ENCODE peak calls at places on chromosomes 12 and 14, in nine cellular contexts. D, R, T, Z, P, L, N, Y and C are unnamed samples.

GRCh38 chr12:3988519-3989217 is 115.5 kb upstream of the PARP11 start:
- DNase-seq in D (no peak), R (no peak), T (no peak), Z (no peak), P (no peak), L (no peak), N (no peak), Y (no peak), C (no peak)

GRCh38 chr14:96285667-96286066 is 29.7 kb downstream of the BDKRB1 start:
- DNase-seq in D (no peak), R (no peak), T (peak), Z (peak), P (no peak), L (no peak), N (peak), Y (no peak), C (peak)

GRCh38 chr14:67680941-67681340 is 6.5 kb upstream of the VTI1B start:
- DNase-seq in D (no peak), R (no peak), T (no peak), Z (no peak), P (no peak), L (no peak), N (no peak), Y (no peak), C (no peak)

GRCh38 chr12:70721958-70722357 is 84.7 kb upstream of the PTPRB start:
- DNase-seq in D (no peak), R (no peak), T (no peak), Z (no peak), P (no peak), L (no peak), N (no peak), Y (no peak), C (no peak)

GRCh38 chr14:61103541-61104339 is 122.7 kb downstream of the SLC38A6 start:
- DNase-seq in D (no peak), R (no peak), T (peak), Z (peak), P (peak), L (peak), N (peak), Y (no peak), C (peak)

GRCh38 chr14:21087294-21088091 is 11.0 kb downstream of the ZNF219 start:
- DNase-seq in D (peak), R (no peak), T (no peak), Z (no peak), P (peak), L (no peak), N (no peak), Y (peak), C (no peak)

GRCh38 chr12:28104893-28105864 is 85.1 kb upstream of the CCDC91 start:
- DNase-seq in D (no peak), R (no peak), T (no peak), Z (no peak), P (no peak), L (no peak), N (no peak), Y (no peak), C (no peak)

GRCh38 chr14:100313045-100313400 is 6.8 kb upstream of the SLC25A29 start:
- DNase-seq in D (no peak), R (no peak), T (no peak), Z (no peak), P (no peak), L (no peak), N (no peak), Y (no peak), C (no peak)

GRCh38 chr14:65604946-65605345 is 192.4 kb downstream of the FUT8 start:
- DNase-seq in D (no peak), R (no peak), T (no peak), Z (no peak), P (peak), L (no peak), N (no peak), Y (no peak), C (no peak)

GRCh38 chr12:123445388-123446344 is 9.2 kb upstream of the RILPL2 start:
- DNase-seq in D (no peak), R (no peak), T (peak), Z (no peak), P (peak), L (no peak), N (no peak), Y (peak), C (no peak)

GRCh38 chr14:72787841-72788240 is 106.1 kb downstream of the DPF3 start:
- DNase-seq in D (no peak), R (no peak), T (no peak), Z (no peak), P (no peak), L (no peak), N (no peak), Y (no peak), C (no peak)

GRCh38 chr14:24974591-24975374 is 75.2 kb downstream of the STXBP6 start:
- DNase-seq in D (no peak), R (no peak), T (no peak), Z (no peak), P (no peak), L (no peak), N (no peak), Y (no peak), C (no peak)

GRCh38 chr12:128609861-128610260 is 213.9 kb downstream of the SLC15A4 start:
- DNase-seq in D (no peak), R (no peak), T (no peak), Z (no peak), P (no peak), L (no peak), N (peak), Y (no peak), C (no peak)

GRCh38 chr14:95106966-95107365 is 50.4 kb downstream of the DICER1 start:
- DNase-seq in D (no peak), R (no peak), T (no peak), Z (no peak), P (no peak), L (no peak), N (no peak), Y (no peak), C (no peak)

GRCh38 chr12:119988440-119988787 is 622 bp upstream of the BICDL1 start:
- DNase-seq in D (no peak), R (no peak), T (no peak), Z (no peak), P (no peak), L (no peak), N (no peak), Y (no peak), C (no peak)

GRCh38 chr14:98822917-98823316 is 449.1 kb downstream of the BCL11B start:
- DNase-seq in D (no peak), R (no peak), T (no peak), Z (no peak), P (no peak), L (no peak), N (no peak), Y (no peak), C (no peak)

GRCh38 chr14:73252491-73253322 is 15.4 kb downstream of the PAPLN start:
- DNase-seq in D (peak), R (no peak), T (no peak), Z (no peak), P (no peak), L (no peak), N (no peak), Y (no peak), C (no peak)

GRCh38 chr12:84502907-84503787 is 409.5 kb downstream of the SLC6A15 start:
- DNase-seq in D (no peak), R (peak), T (no peak), Z (no peak), P (peak), L (peak), N (no peak), Y (peak), C (peak)

GRCh38 chr12:47829584-47829983 is 9.9 kb upstream of the HDAC7 start:
- DNase-seq in D (peak), R (no peak), T (no peak), Z (no peak), P (no peak), L (no peak), N (no peak), Y (no peak), C (peak)

GRCh38 chr14:96975116-96975515 is 177.9 kb downstream of the VRK1 start:
- DNase-seq in D (no peak), R (no peak), T (no peak), Z (no peak), P (no peak), L (no peak), N (no peak), Y (no peak), C (no peak)

GRCh38 chr12:66620026-66620425 is 58.9 kb downstream of the GRIP1 start:
- DNase-seq in D (no peak), R (no peak), T (no peak), Z (no peak), P (no peak), L (no peak), N (no peak), Y (no peak), C (no peak)

GRCh38 chr12:131499160-131499863 is 211.6 kb upstream of the SFSWAP start:
- DNase-seq in D (no peak), R (no peak), T (no peak), Z (no peak), P (no peak), L (no peak), N (no peak), Y (no peak), C (no peak)

GRCh38 chr12:124857921-124858461 is 5.7 kb downstream of the SCARB1 start:
- DNase-seq in D (no peak), R (no peak), T (no peak), Z (no peak), P (no peak), L (no peak), N (no peak), Y (no peak), C (peak)

GRCh38 chr12:27733052-27733656 is 22.5 kb downstream of the MRPS35 start:
- DNase-seq in D (no peak), R (peak), T (no peak), Z (no peak), P (peak), L (peak), N (no peak), Y (peak), C (no peak)

GRCh38 chr12:113770389-113770865 is 195.7 kb downstream of the RBM19 start:
- DNase-seq in D (no peak), R (no peak), T (no peak), Z (no peak), P (no peak), L (no peak), N (no peak), Y (no peak), C (no peak)

GRCh38 chr12:88472775-88473174 is 107.5 kb downstream of the KITLG start:
- DNase-seq in D (no peak), R (no peak), T (no peak), Z (no peak), P (no peak), L (no peak), N (no peak), Y (no peak), C (no peak)

GRCh38 chr12:120007272-120007671 is 18.2 kb downstream of the BICDL1 start:
- DNase-seq in D (no peak), R (no peak), T (no peak), Z (no peak), P (no peak), L (peak), N (no peak), Y (peak), C (no peak)

GRCh38 chr14:56216631-56217379 is 98.6 kb downstream of the PELI2 start:
- DNase-seq in D (peak), R (peak), T (peak), Z (no peak), P (no peak), L (peak), N (no peak), Y (peak), C (peak)

GRCh38 chr14:61526405-61527312 is 168.7 kb upstream of the HIF1A start:
- DNase-seq in D (peak), R (peak), T (no peak), Z (no peak), P (no peak), L (no peak), N (no peak), Y (no peak), C (peak)

GRCh38 chr14:49997991-49998390 is 105.1 kb downstream of the ARF6 start:
- DNase-seq in D (no peak), R (no peak), T (no peak), Z (no peak), P (no peak), L (no peak), N (no peak), Y (no peak), C (no peak)

GRCh38 chr12:108614639-108615038 is 16.8 kb upstream of the TMEM119 start:
- DNase-seq in D (no peak), R (no peak), T (no peak), Z (no peak), P (no peak), L (no peak), N (no peak), Y (no peak), C (no peak)

GRCh38 chr12:608921-609320 is 54.3 kb downstream of the NINJ2 start:
- DNase-seq in D (no peak), R (no peak), T (no peak), Z (no peak), P (no peak), L (no peak), N (no peak), Y (no peak), C (no peak)

DNA sequence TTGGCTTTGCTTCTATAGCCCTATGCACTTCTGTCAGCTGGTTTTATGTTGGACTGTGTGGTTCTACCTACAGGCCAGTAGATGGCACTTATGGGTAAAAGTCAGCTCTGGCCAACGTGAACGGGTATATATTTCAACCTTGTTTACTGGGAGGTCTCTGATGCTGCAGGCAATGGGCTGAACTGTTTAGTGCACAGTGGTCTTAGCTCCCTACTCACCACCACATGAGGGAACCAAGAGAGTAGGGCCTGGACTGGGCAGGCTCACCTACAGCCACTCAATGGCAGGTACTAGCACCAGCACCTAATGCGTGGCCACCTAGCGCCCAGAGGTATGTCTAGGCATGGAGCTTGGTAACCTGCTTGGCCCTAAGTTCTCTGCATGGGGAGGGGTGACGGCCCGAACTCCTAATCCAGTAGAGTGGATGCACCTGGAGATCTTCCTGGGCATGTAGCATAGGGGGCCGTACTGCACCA is 481.8 kb downstream of the TMEM117 start:
- DNase-seq in D (no peak), R (no peak), T (no peak), Z (no peak), P (peak), L (no peak), N (no peak), Y (no peak), C (no peak)
- TF ChIP-seq CTCF in D (no peak), R (no peak), T (no peak), Z (no peak), P (peak), L (peak), N (no peak), Y (no peak), C (peak)

GRCh38 chr12:95884998-95885397 is 26.2 kb downstream of the SNRPF start:
- DNase-seq in D (no peak), R (no peak), T (no peak), Z (no peak), P (no peak), L (no peak), N (no peak), Y (no peak), C (peak)

GRCh38 chr12:95882873-95883272 is 24.1 kb downstream of the SNRPF start:
- DNase-seq in D (no peak), R (no peak), T (no peak), Z (no peak), P (no peak), L (peak), N (no peak), Y (no peak), C (no peak)

GRCh38 chr12:95881331-95881955 is 22.7 kb downstream of the SNRPF start:
- DNase-seq in D (no peak), R (no peak), T (no peak), Z (no peak), P (no peak), L (no peak), N (no peak), Y (no peak), C (no peak)

GRCh38 chr12:95880895-95881294 is 22.1 kb downstream of the SNRPF start:
- DNase-seq in D (no peak), R (no peak), T (no peak), Z (no peak), P (no peak), L (no peak), N (no peak), Y (no peak), C (no peak)

GRCh38 chr12:95882080-95882479 is 23.3 kb downstream of the SNRPF start:
- DNase-seq in D (no peak), R (no peak), T (no peak), Z (no peak), P (no peak), L (no peak), N (no peak), Y (no peak), C (no peak)
- H3K27ac ChIP-seq in D (no peak), R (no peak), T (no peak), Z (no peak), P (no peak), L (no peak), N (no peak), Y (no peak), C (no peak)

DNA sequence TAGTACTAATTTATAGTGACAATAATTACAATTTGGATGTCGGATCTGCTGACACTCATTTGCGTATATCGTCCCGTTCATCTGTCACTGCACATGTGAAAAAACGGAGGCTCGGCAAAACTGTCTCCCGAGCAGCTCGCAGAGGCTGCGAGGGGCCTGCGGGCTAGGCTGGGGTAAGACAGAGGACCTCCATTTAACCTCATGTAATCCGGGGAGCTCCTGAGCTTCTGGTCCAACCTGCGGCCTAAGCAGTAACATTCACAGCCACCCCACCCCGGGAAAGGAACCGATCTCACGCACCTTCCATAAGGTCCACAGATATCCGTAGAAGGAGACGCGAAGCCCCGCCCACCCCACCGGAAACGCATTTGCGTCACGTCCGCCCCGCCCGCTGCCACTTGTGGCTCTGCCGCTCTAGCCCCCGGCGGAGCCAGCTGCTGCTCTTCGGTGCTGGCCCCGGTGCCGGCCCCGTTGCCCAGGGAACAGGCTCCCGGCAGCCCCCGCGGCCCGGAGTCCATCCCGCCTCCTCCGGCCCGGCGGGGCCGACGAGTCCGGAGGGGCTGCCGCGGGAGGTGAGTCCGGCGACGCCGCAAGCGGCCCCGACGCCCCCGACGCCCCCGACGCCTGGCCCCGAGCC is at the start of the genes CINP and TECPR2:
- DNase-seq in D (peak), R (peak), T (peak), Z (peak), P (peak), L (peak), N (peak), Y (peak), C (peak)
- TF ChIP-seq POLR2A in D (peak), R (peak), T (peak), Z (peak), P (peak), L (peak), N (peak), Y (peak), C (peak)

GRCh38 chr12:90253674-90254181 is 545.1 kb upstream of the ATP2B1 start:
- DNase-seq in D (peak), R (peak), T (peak), Z (peak), P (peak), L (peak), N (peak), Y (peak), C (peak)
- TF ChIP-seq CTCF in D (no peak), R (no peak), T (no peak), Z (no peak), P (no peak), L (peak), N (no peak), Y (peak), C (no peak)